ENCODE peak calls at places on chromosomes 6 and 20, in nine cellular contexts. S, T, M, H, P, L, D, A and G are unnamed samples.

GRCh38 chr6:43917878-43918382 is 147.9 kb downstream of the VEGFA start:
- DNase-seq in P (no peak), H (peak), D (no peak), M (no peak), A (no peak), S (no peak), L (no peak), T (peak), G (no peak)

GRCh38 chr20:43564993-43565757 is 6.3 kb downstream of the SGK2 start:
- DNase-seq in M (no peak), L (no peak), A (no peak), P (no peak), D (no peak), S (no peak), H (no peak), T (no peak), G (no peak)

GRCh38 chr6:146819596-146820320 is 221.0 kb downstream of the ADGB start:
- DNase-seq in A (no peak), M (no peak), P (no peak), H (no peak), S (no peak), T (peak), L (no peak), D (no peak), G (no peak)

GRCh38 chr6:13156381-13156780 is 172.0 kb downstream of the TBC1D7 start:
- DNase-seq in L (no peak), M (no peak), A (no peak), P (no peak), H (no peak), D (no peak), T (no peak), S (no peak), G (no peak)

GRCh38 chr6:97059473-97059872 is 134.9 kb downstream of the KLHL32 start:
- DNase-seq in S (no peak), T (peak), M (no peak), P (peak), D (no peak), H (peak), L (peak), A (no peak), G (no peak)

GRCh38 chr6:35601331-35602132 is 87.2 kb downstream of the FKBP5 start:
- DNase-seq in H (peak), A (no peak), M (no peak), D (peak), S (no peak), P (no peak), T (peak), L (peak), G (no peak)

GRCh38 chr6:119442776-119443184 is 93.2 kb upstream of the MAN1A1 start:
- DNase-seq in M (no peak), P (peak), A (no peak), L (no peak), D (no peak), T (no peak), S (no peak), H (no peak), G (no peak)

GRCh38 chr6:170134077-170135040 is 156.5 kb downstream of the DLL1 start:
- DNase-seq in T (peak), L (no peak), P (no peak), D (no peak), H (no peak), M (no peak), A (peak), S (no peak), G (no peak)

GRCh38 chr6:149919834-149920225 is 3.1 kb downstream of the RAET1G start:
- DNase-seq in T (no peak), A (no peak), P (no peak), H (no peak), M (no peak), S (no peak), D (no peak), L (no peak), G (no peak)

GRCh38 chr6:139640453-139640852 is 266.0 kb upstream of the CITED2 start:
- DNase-seq in T (no peak), M (no peak), A (no peak), H (no peak), P (peak), D (no peak), L (no peak), S (no peak), G (no peak)

DNA sequence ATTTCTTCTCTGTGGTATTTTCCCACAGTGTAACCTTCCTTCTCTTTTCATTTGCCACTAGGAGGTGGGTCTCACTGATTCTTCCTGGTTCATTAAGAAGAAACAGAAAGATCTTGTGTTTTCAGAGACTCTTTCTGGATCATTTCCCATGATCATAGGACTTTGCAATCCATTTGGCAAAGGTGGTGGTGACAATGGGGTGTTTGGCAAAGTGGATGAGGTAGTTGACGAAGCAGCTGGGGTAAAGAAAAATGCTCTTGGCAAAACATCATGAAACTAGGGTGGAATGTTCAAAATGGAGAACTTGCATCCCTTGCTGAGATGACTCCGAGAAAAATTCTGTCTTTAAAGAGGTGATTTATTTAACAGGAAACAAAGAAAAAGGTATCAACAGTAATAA is 50.6 kb downstream of the TRAF3IP2 start:
- DNase-seq in L (no peak), T (peak), S (no peak), P (no peak), A (no peak), H (no peak), M (no peak), D (no peak), G (no peak)
- TF ChIP-seq CTCF in L (no peak), T (no peak), S (no peak), P (no peak), A (no peak), H (no peak), M (no peak), D (no peak), G (no peak)

GRCh38 chr6:127207591-127208120 is 59.0 kb upstream of the RNF146 start:
- DNase-seq in D (no peak), L (no peak), S (no peak), H (no peak), A (no peak), T (peak), P (no peak), M (no peak), G (no peak)

GRCh38 chr6:127204278-127204677 is 62.4 kb upstream of the RNF146 start:
- DNase-seq in M (no peak), D (no peak), A (no peak), P (no peak), S (no peak), T (no peak), L (no peak), H (no peak), G (no peak)

GRCh38 chr6:127202676-127203075 is 64.0 kb upstream of the RNF146 start:
- DNase-seq in M (no peak), H (no peak), L (no peak), S (no peak), T (no peak), P (no peak), A (no peak), D (no peak), G (no peak)

GRCh38 chr6:127206531-127207065 is 60.1 kb upstream of the RNF146 start:
- DNase-seq in D (no peak), M (no peak), S (no peak), L (no peak), H (no peak), T (no peak), A (no peak), P (no peak), G (no peak)

GRCh38 chr6:127205031-127205430 is 61.6 kb upstream of the RNF146 start:
- DNase-seq in D (no peak), H (no peak), M (no peak), L (no peak), P (no peak), A (no peak), T (no peak), S (no peak), G (no peak)
- TF ChIP-seq CTCF in D (no peak), H (no peak), M (no peak), L (no peak), P (no peak), A (no peak), T (no peak), S (no peak), G (no peak)

DNA sequence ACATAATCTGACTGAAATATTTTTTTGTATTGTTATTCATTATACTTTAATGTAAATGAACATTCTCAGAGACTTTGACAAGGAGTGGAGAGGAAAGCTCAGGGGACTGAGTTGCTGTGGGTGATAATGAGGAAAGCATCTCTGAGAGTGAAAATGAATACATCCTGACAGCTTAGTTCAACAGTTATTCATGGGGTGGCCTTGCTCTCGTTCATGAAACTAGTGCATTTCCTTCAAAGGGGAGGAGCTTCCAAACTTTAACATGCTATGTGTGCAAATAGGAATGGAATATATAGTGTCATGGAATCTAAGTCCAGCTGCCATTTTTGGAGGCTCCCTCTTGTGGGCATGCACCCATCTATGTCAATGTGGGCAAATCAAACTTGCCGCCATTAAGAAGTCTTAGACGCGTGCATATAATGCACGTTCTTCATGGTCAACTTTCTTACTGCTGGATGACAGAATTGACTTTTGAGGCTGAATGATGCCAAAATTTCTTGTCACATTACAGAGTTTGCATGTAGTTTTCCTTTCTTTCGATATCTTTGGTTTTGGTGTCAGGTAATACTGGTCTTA is 124.3 kb upstream of the TMEM170B start:
- DNase-seq in S (no peak), M (no peak), L (no peak), D (no peak), H (no peak), A (no peak), T (no peak), P (no peak), G (no peak)
- TF ChIP-seq CTCF in S (no peak), M (no peak), L (no peak), D (no peak), H (no peak), A (no peak), T (peak), P (no peak), G (no peak)

GRCh38 chr6:81897793-81898192 is 145.3 kb upstream of the TENT5A start:
- DNase-seq in A (no peak), D (no peak), M (no peak), L (no peak), P (no peak), S (no peak), H (no peak), T (no peak), G (no peak)
- TF ChIP-seq CTCF in A (no peak), D (no peak), M (no peak), L (no peak), P (no peak), S (no peak), H (no peak), T (no peak), G (no peak)